ENCODE peak calls at places on chromosomes 2 and 18, in six cellular contexts. One of them, this sample, is unnamed.

GRCh38 chr2:61196671-61197070 is 34.7 kb downstream of the C2orf74 start:
- DNase-seq in Peyer's patch: no peak
- DNase-seq in right lobe of liver: no peak
- DNase-seq in SK-N-SH: no peak
- DNase-seq in A549: no peak
- DNase-seq in GM23338: no peak
- DNase-seq in this sample: no peak

GRCh38 chr2:224360801-224361251 is 41.1 kb downstream of the FAM124B start:
- DNase-seq in Peyer's patch: no peak
- DNase-seq in right lobe of liver: no peak
- DNase-seq in SK-N-SH: no peak
- DNase-seq in A549: no peak
- DNase-seq in GM23338: no peak
- DNase-seq in this sample: no peak

GRCh38 chr2:228377533-228377932 is 196.0 kb upstream of the SPHKAP start:
- DNase-seq in Peyer's patch: no peak
- DNase-seq in right lobe of liver: no peak
- DNase-seq in SK-N-SH: no peak
- DNase-seq in A549: no peak
- DNase-seq in GM23338: no peak
- DNase-seq in this sample: no peak

GRCh38 chr2:108128226-108128786 is 111.5 kb upstream of the SULT1C3 start:
- DNase-seq in Peyer's patch: no peak
- DNase-seq in right lobe of liver: no peak
- DNase-seq in SK-N-SH: no peak
- DNase-seq in A549: no peak
- DNase-seq in GM23338: no peak
- DNase-seq in this sample: no peak

GRCh38 chr2:73239776-73240175 is 5.7 kb downstream of the CCT7 start:
- DNase-seq in Peyer's patch: no peak
- DNase-seq in right lobe of liver: no peak
- DNase-seq in SK-N-SH: no peak
- DNase-seq in A549: no peak
- DNase-seq in GM23338: no peak
- DNase-seq in this sample: no peak

GRCh38 chr18:48452863-48453323 is 43.7 kb upstream of the ZBTB7C start:
- DNase-seq in Peyer's patch: no peak
- DNase-seq in right lobe of liver: no peak
- DNase-seq in SK-N-SH: no peak
- DNase-seq in A549: no peak
- DNase-seq in GM23338: no peak
- DNase-seq in this sample: no peak

GRCh38 chr2:226788881-226789485 is 10.6 kb downstream of the IRS1 start:
- DNase-seq in Peyer's patch: no peak
- DNase-seq in right lobe of liver: no peak
- DNase-seq in SK-N-SH: no peak
- DNase-seq in A549: no peak
- DNase-seq in GM23338: no peak
- DNase-seq in this sample: no peak

GRCh38 chr18:48730010-48730409 is 191.2 kb downstream of the CTIF start:
- DNase-seq in Peyer's patch: no peak
- DNase-seq in right lobe of liver: no peak
- DNase-seq in SK-N-SH: no peak
- DNase-seq in A549: no peak
- DNase-seq in GM23338: no peak
- DNase-seq in this sample: no peak

GRCh38 chr2:106701134-106701994 is 184.6 kb downstream of the ST6GAL2 start:
- DNase-seq in Peyer's patch: no peak
- DNase-seq in right lobe of liver: no peak
- DNase-seq in SK-N-SH: no peak
- DNase-seq in A549: no peak
- DNase-seq in GM23338: no peak
- DNase-seq in this sample: no peak

GRCh38 chr2:140893685-140894084 is 1237.1 kb downstream of the LRP1B start:
- DNase-seq in Peyer's patch: no peak
- DNase-seq in right lobe of liver: no peak
- DNase-seq in SK-N-SH: no peak
- DNase-seq in A549: peak; percentile 0
- DNase-seq in GM23338: no peak
- DNase-seq in this sample: no peak

DNA sequence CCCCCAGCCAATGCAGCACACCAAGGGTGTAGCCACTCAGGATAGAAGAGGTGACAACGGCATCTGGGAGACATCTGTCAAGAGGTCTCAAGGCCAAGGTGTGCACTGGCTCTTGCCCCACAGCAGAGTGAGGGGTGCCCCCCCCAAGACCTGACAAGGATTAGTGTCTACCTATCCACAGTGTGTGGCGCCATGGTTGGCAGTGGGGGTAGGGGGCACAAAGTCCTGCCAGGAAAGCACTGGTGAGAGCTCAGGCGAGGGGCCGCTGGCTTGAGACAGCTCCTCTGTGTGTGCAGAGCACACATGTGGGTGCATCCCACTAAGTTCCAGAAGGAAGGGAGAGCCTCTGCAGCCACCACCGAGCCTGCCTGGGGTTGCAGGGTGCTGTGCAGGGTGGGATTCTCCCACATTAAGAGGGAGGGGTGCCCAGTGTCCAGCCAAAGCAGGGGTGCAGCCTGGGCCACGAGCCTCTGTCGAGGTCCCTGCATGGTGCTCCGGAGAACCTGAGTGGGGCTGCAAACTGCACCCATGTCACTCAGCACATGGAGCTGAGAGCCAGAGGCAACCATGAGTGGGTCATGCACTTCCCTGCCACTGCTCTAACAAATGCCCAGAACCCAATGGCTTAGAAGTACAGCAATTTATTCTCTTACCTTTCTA is 311.2 kb upstream of the HDAC4 start:
- DNase-seq in Peyer's patch: no peak
- DNase-seq in right lobe of liver: peak; percentile 26
- DNase-seq in SK-N-SH: no peak
- DNase-seq in A549: no peak
- DNase-seq in GM23338: no peak
- DNase-seq in this sample: no peak
- H3K4me3 ChIP-seq in Peyer's patch: no peak overlapping the region
- H3K4me3 ChIP-seq in right lobe of liver: no peak overlapping the region
- H3K4me3 ChIP-seq in SK-N-SH: no peak overlapping the region
- H3K4me3 ChIP-seq in A549: no peak overlapping the region
- H3K4me3 ChIP-seq in GM23338: no peak overlapping the region
- H3K4me3 ChIP-seq in this sample: no peak overlapping the region

GRCh38 chr2:211216221-211216620 is 659.8 kb downstream of the CPS1 start:
- DNase-seq in Peyer's patch: no peak
- DNase-seq in right lobe of liver: no peak
- DNase-seq in SK-N-SH: no peak
- DNase-seq in A549: no peak
- DNase-seq in GM23338: peak; percentile 53
- DNase-seq in this sample: no peak
- TF ChIP-seq CTCF in Peyer's patch: no peak
- TF ChIP-seq CTCF in right lobe of liver: peak; percentile 40
- TF ChIP-seq CTCF in SK-N-SH: peak; percentile 31
- TF ChIP-seq CTCF in A549: no peak
- TF ChIP-seq CTCF in GM23338: peak; percentile 64
- TF ChIP-seq CTCF in this sample: no peak

GRCh38 chr2:114919985-114920384 is 477.5 kb downstream of the DPP10 start:
- DNase-seq in Peyer's patch: no peak
- DNase-seq in right lobe of liver: no peak
- DNase-seq in SK-N-SH: peak; percentile 3
- DNase-seq in A549: no peak
- DNase-seq in GM23338: no peak
- DNase-seq in this sample: no peak

GRCh38 chr2:114925296-114926255 is 483.1 kb downstream of the DPP10 start:
- DNase-seq in Peyer's patch: no peak
- DNase-seq in right lobe of liver: no peak
- DNase-seq in SK-N-SH: no peak
- DNase-seq in A549: no peak
- DNase-seq in GM23338: no peak
- DNase-seq in this sample: no peak

GRCh38 chr2:114926303-114926702 is 483.9 kb downstream of the DPP10 start:
- DNase-seq in Peyer's patch: no peak
- DNase-seq in right lobe of liver: no peak
- DNase-seq in SK-N-SH: no peak
- DNase-seq in A549: no peak
- DNase-seq in GM23338: no peak
- DNase-seq in this sample: no peak

GRCh38 chr2:114922076-114922475 is 479.6 kb downstream of the DPP10 start:
- DNase-seq in Peyer's patch: no peak
- DNase-seq in right lobe of liver: no peak
- DNase-seq in SK-N-SH: no peak
- DNase-seq in A549: no peak
- DNase-seq in GM23338: no peak
- DNase-seq in this sample: no peak
- H3K4me1 ChIP-seq in Peyer's patch: no peaks in the 10 kb centered on the region
- H3K4me1 ChIP-seq in right lobe of liver: no peaks in the 10 kb centered on the region
- H3K4me1 ChIP-seq in SK-N-SH: no peaks in the 10 kb centered on the region
- H3K4me1 ChIP-seq in A549: no peaks in the 10 kb centered on the region
- H3K4me1 ChIP-seq in GM23338: no peaks in the 10 kb centered on the region
- H3K4me1 ChIP-seq in this sample: no peaks in the 10 kb centered on the region

GRCh38 chr2:232632229-232632903 is 1.0 kb upstream of the EFHD1 start:
- DNase-seq in Peyer's patch: no peak
- DNase-seq in right lobe of liver: no peak
- DNase-seq in SK-N-SH: no peak
- DNase-seq in A549: no peak
- DNase-seq in GM23338: no peak
- DNase-seq in this sample: no peak
- H3K4me3 ChIP-seq in Peyer's patch: peak overlapping the region; percentile 58
- H3K4me3 ChIP-seq in right lobe of liver: peak overlapping the region; percentile 65
- H3K4me3 ChIP-seq in SK-N-SH: peak overlapping the region; percentile 49
- H3K4me3 ChIP-seq in A549: peak overlapping the region; percentile 61
- H3K4me3 ChIP-seq in GM23338: peak overlapping the region; percentile 83
- H3K4me3 ChIP-seq in this sample: no peak overlapping the region

GRCh38 chr2:172777431-172777830 is 41.8 kb downstream of the RAPGEF4 start:
- DNase-seq in Peyer's patch: no peak
- DNase-seq in right lobe of liver: no peak
- DNase-seq in SK-N-SH: no peak
- DNase-seq in A549: no peak
- DNase-seq in GM23338: no peak
- DNase-seq in this sample: no peak

GRCh38 chr2:172782506-172783090 is 47.0 kb downstream of the RAPGEF4 start:
- DNase-seq in Peyer's patch: no peak
- DNase-seq in right lobe of liver: no peak
- DNase-seq in SK-N-SH: no peak
- DNase-seq in A549: no peak
- DNase-seq in GM23338: no peak
- DNase-seq in this sample: no peak

GRCh38 chr2:172788871-172789270 is 53.2 kb downstream of the RAPGEF4 start:
- DNase-seq in Peyer's patch: no peak
- DNase-seq in right lobe of liver: no peak
- DNase-seq in SK-N-SH: no peak
- DNase-seq in A549: no peak
- DNase-seq in GM23338: no peak
- DNase-seq in this sample: no peak

DNA sequence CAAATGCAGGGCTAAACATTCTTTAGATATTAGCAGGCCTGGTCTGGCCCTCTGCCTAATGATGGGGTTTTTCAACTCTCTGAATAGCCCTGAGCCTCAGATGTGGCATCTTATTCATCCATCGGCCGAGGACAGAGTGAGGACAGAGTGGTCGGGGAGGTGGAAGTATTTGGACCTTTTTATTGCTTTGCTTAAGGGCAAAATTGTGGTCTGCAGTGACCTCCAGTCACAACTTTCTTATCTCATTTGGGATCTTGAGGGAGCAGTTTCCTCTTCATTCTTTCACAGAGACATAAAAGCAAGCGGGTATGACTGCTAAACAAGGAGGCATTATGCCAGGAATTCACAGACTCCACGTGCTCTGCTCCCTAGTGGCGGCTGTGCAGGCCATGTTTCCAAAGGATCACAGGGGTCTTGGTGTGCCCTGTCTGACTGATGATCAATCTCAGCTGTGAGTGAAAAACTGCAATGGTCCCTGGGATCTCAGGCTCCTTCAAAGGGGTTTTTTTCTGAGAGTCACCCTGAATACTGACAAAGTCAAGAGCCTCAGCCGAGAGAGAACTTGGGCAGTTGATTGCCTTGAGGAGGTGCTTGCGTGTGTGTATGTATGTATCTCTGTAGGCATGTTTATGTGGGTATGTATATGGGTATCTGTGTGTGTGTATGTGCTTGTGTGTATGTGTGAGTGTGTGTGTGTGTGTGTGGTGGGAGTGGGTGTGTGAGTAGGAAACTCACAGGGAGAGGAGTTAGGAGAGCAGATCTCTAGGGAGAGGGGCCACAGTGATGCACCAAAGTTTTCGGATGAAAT is 47.6 kb downstream of the RAPGEF4 start:
- DNase-seq in Peyer's patch: no peak
- DNase-seq in right lobe of liver: no peak
- DNase-seq in SK-N-SH: peak; percentile 31
- DNase-seq in A549: no peak
- DNase-seq in GM23338: peak; percentile 30
- DNase-seq in this sample: no peak
- TF ChIP-seq CTCF in Peyer's patch: no peak
- TF ChIP-seq CTCF in right lobe of liver: no peak
- TF ChIP-seq CTCF in SK-N-SH: peak; percentile 50
- TF ChIP-seq CTCF in A549: no peak
- TF ChIP-seq CTCF in GM23338: peak; percentile 23
- TF ChIP-seq CTCF in this sample: no peak

GRCh38 chr18:51953521-51953920 is 386.5 kb upstream of the DCC start:
- DNase-seq in Peyer's patch: no peak
- DNase-seq in right lobe of liver: no peak
- DNase-seq in SK-N-SH: no peak
- DNase-seq in A549: no peak
- DNase-seq in GM23338: no peak
- DNase-seq in this sample: no peak

GRCh38 chr18:51955136-51955535 is 384.9 kb upstream of the DCC start:
- DNase-seq in Peyer's patch: no peak
- DNase-seq in right lobe of liver: no peak
- DNase-seq in SK-N-SH: no peak
- DNase-seq in A549: no peak
- DNase-seq in GM23338: no peak
- DNase-seq in this sample: no peak

GRCh38 chr18:51946946-51947345 is 393.1 kb upstream of the DCC start:
- DNase-seq in Peyer's patch: no peak
- DNase-seq in right lobe of liver: no peak
- DNase-seq in SK-N-SH: no peak
- DNase-seq in A549: no peak
- DNase-seq in GM23338: no peak
- DNase-seq in this sample: no peak

GRCh38 chr18:51957001-51957400 is 383.0 kb upstream of the DCC start:
- DNase-seq in Peyer's patch: no peak
- DNase-seq in right lobe of liver: no peak
- DNase-seq in SK-N-SH: no peak
- DNase-seq in A549: no peak
- DNase-seq in GM23338: peak; percentile 55
- DNase-seq in this sample: no peak

DNA sequence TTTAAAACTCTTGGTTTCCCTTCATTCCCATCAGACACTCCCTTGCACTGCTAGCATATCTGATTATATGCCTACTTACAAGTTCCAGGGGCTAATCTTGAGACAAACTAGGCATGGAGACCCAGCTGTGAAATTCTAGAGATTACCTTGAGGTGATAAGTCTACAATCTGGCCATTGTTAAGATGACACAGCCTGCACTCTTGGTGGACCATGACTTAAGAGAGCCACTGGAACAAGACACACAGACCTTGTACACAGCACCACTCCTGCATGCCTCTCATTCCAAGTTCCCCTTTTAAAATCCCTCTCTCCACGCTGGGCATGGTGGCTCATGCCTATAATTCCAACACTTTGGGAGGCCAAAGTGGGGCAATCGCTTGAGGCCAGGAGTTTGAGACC is 387.2 kb upstream of the DCC start:
- DNase-seq in Peyer's patch: no peak
- DNase-seq in right lobe of liver: no peak
- DNase-seq in SK-N-SH: no peak
- DNase-seq in A549: no peak
- DNase-seq in GM23338: no peak
- DNase-seq in this sample: no peak
- H3K4me1 ChIP-seq in Peyer's patch: no peaks in the 10 kb centered on the region
- H3K4me1 ChIP-seq in right lobe of liver: no peaks in the 10 kb centered on the region
- H3K4me1 ChIP-seq in SK-N-SH: no peaks in the 10 kb centered on the region
- H3K4me1 ChIP-seq in A549: no peaks in the 10 kb centered on the region
- H3K4me1 ChIP-seq in GM23338: peaks cover 4% of the 10 kb centered on the region
- H3K4me1 ChIP-seq in this sample: no peaks in the 10 kb centered on the region

GRCh38 chr2:113157897-113158753 is 15.6 kb upstream of the PSD4 start:
- DNase-seq in Peyer's patch: no peak
- DNase-seq in right lobe of liver: no peak
- DNase-seq in SK-N-SH: no peak
- DNase-seq in A549: no peak
- DNase-seq in GM23338: no peak
- DNase-seq in this sample: no peak
- H3K4me3 ChIP-seq in Peyer's patch: peak overlapping the region; percentile 74
- H3K4me3 ChIP-seq in right lobe of liver: peak overlapping the region; percentile 76
- H3K4me3 ChIP-seq in SK-N-SH: no peak overlapping the region
- H3K4me3 ChIP-seq in A549: peak overlapping the region; percentile 66
- H3K4me3 ChIP-seq in GM23338: peak overlapping the region; percentile 54
- H3K4me3 ChIP-seq in this sample: peak overlapping the region; percentile 44